ENCODE peak calls at places on chromosomes 7 and 10, in seven cellular contexts. D is neural progenitor cell, C is thoracic aorta, P is osteocyte, F is AG10803, Y is neural crest cell, U is sigmoid colon. Z is an unnamed sample.

GRCh38 chr10:68516766-68517165 is 10.6 kb downstream of the SLC25A16 start:
- DNase-seq in P (no peak), D (no peak), Y (no peak), F (peak; percentile 63), U (no peak), C (no peak), Z (no peak)

GRCh38 chr10:123757853-123758252 is 91.7 kb downstream of the GPR26 start:
- DNase-seq in C (no peak), D (no peak), U (no peak), F (no peak), P (no peak), Y (no peak), Z (no peak)

GRCh38 chr7:142785841-142786250 is 15.1 kb downstream of the PRSS2 start:
- DNase-seq in U (peak; percentile 25), Y (no peak), F (no peak), C (no peak), P (no peak), D (no peak), Z (peak; percentile 84)

GRCh38 chr7:28433604-28434254 is 21.4 kb downstream of the CREB5 start:
- DNase-seq in P (no peak), U (no peak), C (no peak), Y (no peak), F (no peak), D (no peak), Z (no peak)

GRCh38 chr7:131328387-131329175 is 905 bp downstream of the MKLN1 start:
- DNase-seq in P (no peak), F (peak; percentile 61), C (no peak), U (no peak), D (no peak), Y (no peak), Z (no peak)

GRCh38 chr7:156985101-156985967 is 25.1 kb downstream of the MNX1 start:
- DNase-seq in Y (no peak), P (no peak), U (no peak), C (no peak), F (no peak), D (no peak), Z (no peak)

GRCh38 chr10:4283841-4284610 is 499.0 kb upstream of the KLF6 start:
- DNase-seq in U (peak; percentile 92), P (no peak), Y (no peak), F (peak; percentile 87), C (peak; percentile 46), D (no peak), Z (no peak)

GRCh38 chr10:75023074-75023473 is 88.4 kb upstream of the SAMD8 start:
- DNase-seq in C (no peak), D (no peak), U (no peak), P (no peak), Y (no peak), F (no peak), Z (no peak)

GRCh38 chr10:43113201-43113893 is 24.9 kb upstream of the CSGALNACT2 start:
- DNase-seq in U (no peak), P (no peak), C (no peak), Y (no peak), D (no peak), F (no peak), Z (no peak)

GRCh38 chr7:15407910-15408309 is 153.9 kb downstream of the AGMO start:
- DNase-seq in F (no peak), Y (no peak), P (no peak), D (no peak), U (no peak), C (no peak), Z (no peak)

GRCh38 chr10:67935223-67935622 is 50.8 kb downstream of the SIRT1 start:
- DNase-seq in F (no peak), Y (no peak), D (no peak), U (no peak), P (no peak), C (no peak), Z (no peak)

GRCh38 chr10:78830062-78830974 is 238.4 kb upstream of the ZMIZ1 start:
- DNase-seq in C (no peak), D (no peak), Y (no peak), P (no peak), U (no peak), F (no peak), Z (no peak)

GRCh38 chr7:80729586-80730320 is 91.3 kb downstream of the CD36 start:
- DNase-seq in U (no peak), Y (no peak), D (no peak), F (peak; percentile 87), C (no peak), P (no peak), Z (no peak)

GRCh38 chr10:11447571-11447970 is 163.9 kb downstream of the USP6NL start:
- DNase-seq in F (no peak), P (peak; percentile 76), U (no peak), C (no peak), D (no peak), Y (no peak), Z (no peak)

GRCh38 chr7:24318326-24318725 is 34.3 kb downstream of the NPY start:
- DNase-seq in U (no peak), Y (no peak), D (peak; percentile 63), P (no peak), C (no peak), F (peak; percentile 3), Z (no peak)

GRCh38 chr7:92794846-92795245 is 41.5 kb downstream of the CDK6 start:
- DNase-seq in Y (no peak), U (no peak), P (no peak), C (no peak), D (no peak), F (peak; percentile 33), Z (no peak)

GRCh38 chr10:117226813-117227451 is 14.0 kb upstream of the SLC18A2 start:
- DNase-seq in U (no peak), C (no peak), D (peak; percentile 53), F (peak; percentile 35), P (no peak), Y (no peak), Z (no peak)

GRCh38 chr7:40147371-40148246 is 12.8 kb downstream of the SUGCT start:
- DNase-seq in D (peak; percentile 31), Y (no peak), F (peak; percentile 22), C (no peak), P (no peak), U (no peak), Z (no peak)

GRCh38 chr10:17022898-17023297 is 106.7 kb downstream of the CUBN start:
- DNase-seq in C (no peak), F (peak; percentile 59), D (no peak), Y (no peak), U (no peak), P (no peak), Z (no peak)

GRCh38 chr7:54904130-54904529 is 114.7 kb upstream of the EGFR start:
- DNase-seq in P (no peak), F (peak; percentile 99), U (no peak), Y (no peak), D (no peak), C (no peak), Z (no peak)

GRCh38 chr10:52780391-52781155 is 8.0 kb upstream of the MBL2 start:
- DNase-seq in F (no peak), P (peak; percentile 64), D (no peak), C (no peak), Y (no peak), U (no peak), Z (no peak)

GRCh38 chr10:52782554-52782953 is 10.0 kb upstream of the MBL2 start:
- DNase-seq in F (no peak), C (no peak), Y (no peak), P (no peak), D (no peak), U (no peak), Z (no peak)

GRCh38 chr10:52777414-52777813 is 4.8 kb upstream of the MBL2 start:
- DNase-seq in D (no peak), C (no peak), Y (no peak), P (no peak), U (no peak), F (no peak), Z (no peak)

GRCh38 chr10:52778511-52779392 is 6.2 kb upstream of the MBL2 start:
- DNase-seq in P (peak; percentile 81), U (no peak), F (peak; percentile 33), Y (no peak), C (no peak), D (peak; percentile 49), Z (no peak)

GRCh38 chr10:52779541-52780390 is 7.2 kb upstream of the MBL2 start:
- DNase-seq in D (peak; percentile 81), C (no peak), P (peak; percentile 90), U (no peak), Y (peak; percentile 90), F (peak; percentile 53), Z (peak; percentile 25)
- TF ChIP-seq CTCF in D (peak; percentile 95), C (peak; percentile 72), P (peak; percentile 96), U (peak; percentile 11), Y (peak; percentile 95), F (peak; percentile 98), Z (peak; percentile 57)

GRCh38 chr10:102393411-102394078 is 2.0 kb upstream of the NFKB2 start:
- DNase-seq in C (peak; percentile 68), F (no peak), Y (no peak), D (peak; percentile 46), P (no peak), U (no peak), Z (no peak)
- TF ChIP-seq CTCF in C (no peak), F (no peak), Y (no peak), D (no peak), P (peak; percentile 97), U (no peak), Z (peak; percentile 89)

GRCh38 chr10:63901228-63901627 is 380.0 kb downstream of the REEP3 start:
- DNase-seq in D (no peak), Y (no peak), U (no peak), C (no peak), F (no peak), P (no peak), Z (no peak)
- TF ChIP-seq CTCF in D (peak; percentile 50), Y (peak; percentile 38), U (no peak), C (no peak), F (peak; percentile 36), P (peak; percentile 22), Z (no peak)

GRCh38 chr7:27149817-27150567 is 2.4 kb downstream of the HOXA3 start:
- DNase-seq in C (no peak), U (peak; percentile 74), Y (no peak), P (peak; percentile 76), F (no peak), D (no peak), Z (no peak)

GRCh38 chr7:27150568-27151340 is 1.6 kb downstream of the HOXA3 start:
- DNase-seq in Y (peak; percentile 72), D (peak; percentile 91), P (peak; percentile 87), C (no peak), F (peak; percentile 80), U (peak; percentile 93), Z (peak; percentile 68)

GRCh38 chr7:27151945-27152815 is at the start of gene HOXA3:
- DNase-seq in U (peak; percentile 93), D (no peak), C (no peak), F (peak; percentile 84), P (no peak), Y (no peak), Z (no peak)

GRCh38 chr7:27152816-27153486 is 568 bp upstream of the HOXA3 start:
- DNase-seq in Y (no peak), U (no peak), D (no peak), P (no peak), F (no peak), C (no peak), Z (no peak)

GRCh38 chr7:27151341-27151944 is 940 bp downstream of the HOXA3 start:
- DNase-seq in F (no peak), Y (no peak), U (peak; percentile 76), P (no peak), C (no peak), D (no peak), Z (no peak)
- TF ChIP-seq CTCF in F (peak; percentile 18), Y (no peak), U (no peak), P (no peak), C (no peak), D (no peak), Z (no peak)

GRCh38 chr7:102317231-102318059 is 30.8 kb downstream of the SH2B2 start:
- DNase-seq in U (no peak), C (no peak), Y (no peak), F (no peak), P (no peak), D (no peak), Z (no peak)
- TF ChIP-seq CTCF in U (no peak), C (no peak), Y (no peak), F (no peak), P (no peak), D (no peak), Z (no peak)